ENCODE peak calls at places on chromosomes 4 and X, in seven cellular contexts. Q is glutamatergic neuron; C is endothelial cell; Y is left lung; S is CD4-positive, alpha-beta T cell; W is AG09309; T is cardiac muscle cell. E is an unnamed sample.

GRCh38 chr4:121696140-121696640 is 590 bp downstream of the ANXA5 start:
- DNase-seq in Q (no peak), C (peak; percentile 49), Y (peak; percentile 94), S (peak; percentile 32), W (peak; percentile 71), T (peak; percentile 87), E (no peak)

GRCh38 chrX:133150730-133151129 is 53.8 kb upstream of the USP26 start:
- DNase-seq in Q (no peak), C (no peak), Y (no peak), S (no peak), W (no peak), T (no peak), E (no peak)

GRCh38 chr4:73341454-73341853 is 62.6 kb upstream of the ALB start:
- DNase-seq in Q (peak; percentile 38), C (peak; percentile 50), Y (no peak), S (no peak), W (peak; percentile 13), T (peak; percentile 83), E (peak; percentile 22)

GRCh38 chr4:176635372-176636261 is 157.1 kb downstream of the VEGFC start:
- DNase-seq in Q (no peak), C (no peak), Y (no peak), S (no peak), W (peak; percentile 72), T (peak; percentile 85), E (no peak)

GRCh38 chr4:89307446-89308160 is at the start of gene GPRIN3:
- DNase-seq in Q (peak; percentile 96), C (peak; percentile 57), Y (peak; percentile 89), S (peak; percentile 56), W (no peak), T (peak; percentile 35), E (peak; percentile 57)

GRCh38 chr4:1410491-1411325 is 4.5 kb upstream of the NKX1-1 start:
- DNase-seq in Q (peak; percentile 17), C (peak; percentile 95), Y (peak; percentile 83), S (peak; percentile 31), W (no peak), T (peak; percentile 58), E (peak; percentile 96)

GRCh38 chr4:156098846-156099245 is 145.2 kb upstream of the CTSO start:
- DNase-seq in Q (no peak), C (no peak), Y (no peak), S (no peak), W (no peak), T (no peak), E (no peak)

GRCh38 chr4:142329304-142329703 is 516.8 kb downstream of the INPP4B start:
- DNase-seq in Q (no peak), C (no peak), Y (no peak), S (no peak), W (no peak), T (no peak), E (no peak)

GRCh38 chrX:68895339-68896250 is 66.8 kb downstream of the EFNB1 start:
- DNase-seq in Q (no peak), C (no peak), Y (no peak), S (no peak), W (no peak), T (peak; percentile 66), E (no peak)

GRCh38 chr4:73431813-73432168 is 4.2 kb upstream of the AFP start:
- DNase-seq in Q (no peak), C (no peak), Y (no peak), S (no peak), W (no peak), T (no peak), E (no peak)

GRCh38 chr4:129446074-129446473 is 350.1 kb downstream of the C4orf33 start:
- DNase-seq in Q (peak; percentile 34), C (no peak), Y (peak; percentile 21), S (no peak), W (no peak), T (peak; percentile 2), E (no peak)

GRCh38 chr4:123553733-123554132 is 157.1 kb downstream of the SPRY1 start:
- DNase-seq in Q (no peak), C (no peak), Y (no peak), S (no peak), W (no peak), T (no peak), E (no peak)

GRCh38 chrX:78037881-78038280 is 66.2 kb upstream of the PGK1 start:
- DNase-seq in Q (no peak), C (no peak), Y (no peak), S (no peak), W (no peak), T (no peak), E (no peak)

GRCh38 chrX:48815266-48815665 is 11.0 kb upstream of the ERAS start:
- DNase-seq in Q (no peak), C (no peak), Y (no peak), S (no peak), W (no peak), T (no peak), E (no peak)

GRCh38 chrX:1462596-1463251 is 10.0 kb upstream of the ASMTL start:
- DNase-seq in Q (no peak), C (no peak), Y (no peak), S (peak; percentile 67), W (peak; percentile 51), T (peak; percentile 90), E (no peak)

GRCh38 chr4:6548882-6549230 is 26.1 kb upstream of the MAN2B2 start:
- DNase-seq in Q (no peak), C (no peak), Y (no peak), S (no peak), W (no peak), T (no peak), E (no peak)

GRCh38 chr4:6549890-6550620 is 24.9 kb upstream of the MAN2B2 start:
- DNase-seq in Q (no peak), C (no peak), Y (no peak), S (no peak), W (no peak), T (no peak), E (no peak)

GRCh38 chr4:6546681-6547447 is 28.1 kb upstream of the MAN2B2 start:
- DNase-seq in Q (peak; percentile 56), C (peak; percentile 47), Y (no peak), S (peak; percentile 18), W (peak; percentile 16), T (peak; percentile 80), E (peak; percentile 63)

GRCh38 chr4:6549445-6549844 is 25.5 kb upstream of the MAN2B2 start:
- DNase-seq in Q (no peak), C (no peak), Y (no peak), S (no peak), W (no peak), T (no peak), E (no peak)

DNA sequence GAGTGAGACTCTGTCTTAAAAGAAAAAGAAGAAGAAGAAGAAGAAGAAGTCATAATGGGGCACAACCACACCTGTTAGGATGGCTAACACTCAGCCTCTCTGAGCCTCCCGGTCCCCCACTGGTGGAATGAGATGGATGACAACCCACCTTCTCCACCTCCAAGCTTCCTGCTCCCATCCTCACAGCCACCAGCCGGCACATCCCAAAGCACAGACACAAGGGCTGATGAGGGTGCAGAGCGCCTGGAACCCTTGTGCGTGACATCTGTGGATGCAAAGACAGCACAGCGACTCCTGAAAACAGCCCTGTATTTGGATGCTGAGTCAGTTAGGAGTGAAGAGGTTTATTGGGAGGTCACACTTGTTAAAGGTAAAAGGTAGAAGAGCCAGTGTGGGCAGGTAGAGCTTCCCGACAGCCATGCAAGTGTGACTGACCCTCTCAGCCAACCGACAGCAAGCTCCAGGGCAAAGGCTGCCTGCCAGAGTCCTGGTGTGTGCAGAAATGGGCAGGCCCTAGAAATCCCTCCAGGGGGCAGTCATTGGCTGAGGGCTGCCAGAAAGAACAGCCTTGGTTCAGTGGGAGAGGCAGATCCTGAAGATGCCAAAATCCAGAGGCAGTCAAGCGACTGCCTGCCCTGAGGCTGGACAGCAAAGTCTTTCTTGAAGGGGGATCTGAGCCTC is 26.6 kb upstream of the MAN2B2 start:
- DNase-seq in Q (peak; percentile 83), C (peak; percentile 69), Y (no peak), S (no peak), W (peak; percentile 2), T (peak; percentile 68), E (peak; percentile 29)
- TF ChIP-seq CTCF in Q (peak; percentile 71), C (peak; percentile 49), Y (no peak), S (no peak), W (peak; percentile 53), T (peak; percentile 61), E (peak; percentile 48)

DNA sequence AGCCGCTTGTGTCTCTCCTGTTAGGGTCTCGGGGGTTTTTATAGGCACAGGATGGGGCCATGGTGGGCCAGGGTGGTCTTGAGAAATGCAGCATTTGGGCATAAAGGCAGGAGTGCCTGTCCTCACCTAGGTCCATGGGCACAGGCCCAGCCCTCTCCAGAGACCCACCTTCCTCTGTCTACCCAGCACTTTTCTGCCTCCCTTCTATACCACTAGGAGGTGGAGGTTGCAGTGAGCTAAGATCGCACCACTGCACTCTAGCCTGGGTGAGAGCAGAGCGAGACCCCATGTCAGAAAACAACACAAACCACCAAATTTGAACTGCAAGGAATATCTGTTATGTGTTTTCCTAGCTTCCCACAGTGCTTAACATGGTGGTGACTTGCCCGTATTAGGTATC is 38.0 kb downstream of the MOB1B start:
- DNase-seq in Q (no peak), C (no peak), Y (no peak), S (no peak), W (no peak), T (no peak), E (no peak)
- TF ChIP-seq CTCF in Q (no peak), C (no peak), Y (no peak), S (no peak), W (no peak), T (no peak), E (no peak)

GRCh38 chrX:108415146-108415545 is 23.1 kb downstream of the COL4A6 start:
- DNase-seq in Q (no peak), C (no peak), Y (no peak), S (no peak), W (no peak), T (no peak), E (no peak)

GRCh38 chrX:108415891-108416290 is 22.3 kb downstream of the COL4A6 start:
- DNase-seq in Q (no peak), C (no peak), Y (no peak), S (no peak), W (no peak), T (no peak), E (no peak)

GRCh38 chrX:108420481-108420880 is 17.7 kb downstream of the COL4A6 start:
- DNase-seq in Q (no peak), C (no peak), Y (no peak), S (no peak), W (no peak), T (no peak), E (no peak)

GRCh38 chrX:108417257-108417656 is 21.0 kb downstream of the COL4A6 start:
- DNase-seq in Q (no peak), C (no peak), Y (no peak), S (no peak), W (no peak), T (no peak), E (no peak)

DNA sequence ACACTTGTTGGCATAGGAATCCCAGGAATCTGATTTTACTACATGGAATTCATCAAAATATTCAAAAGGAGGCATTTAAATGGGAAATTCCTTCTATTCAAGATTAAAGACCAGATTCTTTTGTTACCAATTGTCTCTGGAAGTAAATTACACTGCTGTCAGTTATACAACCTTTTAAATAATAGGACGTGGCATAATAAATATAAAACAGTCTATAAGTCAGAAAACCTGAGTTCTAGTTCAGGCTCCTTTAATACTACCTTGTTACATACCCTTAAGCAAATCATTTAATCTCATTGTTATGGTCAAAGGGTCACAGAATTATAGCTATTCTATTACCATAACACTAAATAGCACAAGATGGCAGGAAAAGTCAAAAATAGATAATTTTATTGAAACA is 18.8 kb downstream of the COL4A6 start:
- DNase-seq in Q (no peak), C (no peak), Y (no peak), S (no peak), W (no peak), T (no peak), E (no peak)
- TF ChIP-seq CTCF in Q (no peak), C (no peak), Y (no peak), S (no peak), W (no peak), T (no peak), E (no peak)

GRCh38 chr4:30642520-30642919 is 77.6 kb upstream of the PCDH7 start:
- DNase-seq in Q (no peak), C (no peak), Y (no peak), S (no peak), W (no peak), T (no peak), E (no peak)
- TF ChIP-seq CTCF in Q (no peak), C (no peak), Y (no peak), S (no peak), W (no peak), T (no peak), E (no peak)

E was measured in neural crest cell.